ENCODE peak calls at places on chromosomes 16 and 17, in five cellular contexts. One of them, this sample, is unnamed.

GRCh38 chr16:180101-180920 is at the start of gene HBQ1:
- DNase-seq in cerebellar nuclear complex: no peak
- DNase-seq in myocyte: no peak
- DNase-seq in GM03348: peak
- DNase-seq in sciatic nerve: no peak
- DNase-seq in this sample: no peak

GRCh38 chr17:79006001-79006400 is 3.6 kb downstream of the CANT1 start:
- DNase-seq in cerebellar nuclear complex: no peak
- DNase-seq in sciatic nerve: peak
- DNase-seq in myocyte: no peak
- DNase-seq in GM03348: no peak
- DNase-seq in this sample: no peak

GRCh38 chr17:82520041-82520910 is 744 bp downstream of the FOXK2 start:
- DNase-seq in cerebellar nuclear complex: no peak
- DNase-seq in sciatic nerve: peak
- DNase-seq in GM03348: peak
- DNase-seq in myocyte: peak
- DNase-seq in this sample: no peak

GRCh38 chr17:79948918-79949645 is 86.6 kb downstream of the TBC1D16 start:
- DNase-seq in myocyte: no peak
- DNase-seq in GM03348: no peak
- DNase-seq in sciatic nerve: peak
- DNase-seq in cerebellar nuclear complex: no peak
- DNase-seq in this sample: peak

GRCh38 chr16:86680137-86680536 is 101.8 kb downstream of the FOXL1 start:
- DNase-seq in cerebellar nuclear complex: no peak
- DNase-seq in GM03348: peak
- DNase-seq in sciatic nerve: no peak
- DNase-seq in myocyte: peak
- DNase-seq in this sample: no peak

GRCh38 chr17:82282239-82283207 is 9.0 kb upstream of the CSNK1D start:
- DNase-seq in sciatic nerve: no peak
- DNase-seq in cerebellar nuclear complex: peak
- DNase-seq in myocyte: no peak
- DNase-seq in GM03348: no peak
- DNase-seq in this sample: no peak

GRCh38 chr17:20613248-20613647 is 33.7 kb downstream of the CDRT15L2 start:
- DNase-seq in cerebellar nuclear complex: no peak
- DNase-seq in GM03348: no peak
- DNase-seq in sciatic nerve: no peak
- DNase-seq in myocyte: no peak
- DNase-seq in this sample: no peak

GRCh38 chr17:56681561-56682266 is 88.2 kb downstream of the NOG start:
- DNase-seq in myocyte: peak
- DNase-seq in cerebellar nuclear complex: no peak
- DNase-seq in sciatic nerve: no peak
- DNase-seq in GM03348: peak
- DNase-seq in this sample: no peak

GRCh38 chr17:7750321-7750821 is 32.8 kb downstream of the DNAH2 start:
- DNase-seq in GM03348: peak
- DNase-seq in sciatic nerve: no peak
- DNase-seq in myocyte: peak
- DNase-seq in cerebellar nuclear complex: no peak
- DNase-seq in this sample: no peak

GRCh38 chr16:86508947-86509758 is 1.2 kb upstream of the FOXF1 start:
- DNase-seq in myocyte: peak
- DNase-seq in sciatic nerve: peak
- DNase-seq in cerebellar nuclear complex: no peak
- DNase-seq in GM03348: peak
- DNase-seq in this sample: peak

GRCh38 chr16:72493681-72494415 is 321.9 kb upstream of the PMFBP1 start:
- DNase-seq in cerebellar nuclear complex: no peak
- DNase-seq in myocyte: no peak
- DNase-seq in GM03348: peak
- DNase-seq in sciatic nerve: no peak
- DNase-seq in this sample: no peak

GRCh38 chr16:12527077-12527476 is 276.6 kb downstream of the CPPED1 start:
- DNase-seq in GM03348: no peak
- DNase-seq in myocyte: no peak
- DNase-seq in sciatic nerve: no peak
- DNase-seq in cerebellar nuclear complex: no peak
- DNase-seq in this sample: no peak

GRCh38 chr17:58249270-58250133 is 11.1 kb downstream of the LPO start:
- DNase-seq in GM03348: peak
- DNase-seq in myocyte: peak
- DNase-seq in sciatic nerve: peak
- DNase-seq in cerebellar nuclear complex: peak
- DNase-seq in this sample: peak

GRCh38 chr16:68885321-68885720 is 42.0 kb downstream of the TANGO6 start:
- DNase-seq in GM03348: no peak
- DNase-seq in sciatic nerve: no peak
- DNase-seq in cerebellar nuclear complex: no peak
- DNase-seq in myocyte: no peak
- DNase-seq in this sample: no peak